ENCODE peak calls at places on chromosomes 6 and 20, in four cellular contexts. K is CD4-positive, CD25-positive, alpha-beta regulatory T cell; T is GM23248; S is CD8-positive, alpha-beta T cell. M is an unnamed sample.

GRCh38 chr20:10385850-10386544 is 48.0 kb downstream of the MKKS start:
- DNase-seq in K (no peak), T (no peak), S (no peak), M (no peak)

GRCh38 chr20:15107952-15108351 is 770.5 kb upstream of the FLRT3 start:
- DNase-seq in K (no peak), T (no peak), S (no peak), M (no peak)

GRCh38 chr20:23331951-23332350 is 18.6 kb upstream of the NXT1 start:
- DNase-seq in K (no peak), T (no peak), S (no peak), M (no peak)

GRCh38 chr6:168217880-168218537 is 101.6 kb downstream of the DACT2 start:
- DNase-seq in K (no peak), T (no peak), S (no peak), M (no peak)

GRCh38 chr20:22289442-22289841 is 294.9 kb downstream of the FOXA2 start:
- DNase-seq in K (no peak), T (no peak), S (no peak), M (no peak)

GRCh38 chr6:84645563-84646266 is 118.7 kb downstream of the TBX18 start:
- DNase-seq in K (no peak), T (peak), S (no peak), M (no peak)

GRCh38 chr20:57422254-57422653 is 31.1 kb downstream of the RBM38 start:
- DNase-seq in K (no peak), T (no peak), S (no peak), M (no peak)

GRCh38 chr6:138485586-138486248 is 13.6 kb downstream of the NHSL1 start:
- DNase-seq in K (no peak), T (no peak), S (no peak), M (no peak)

GRCh38 chr6:41199427-41200246 is 1.3 kb downstream of the TREML2 start:
- DNase-seq in K (peak), T (no peak), S (peak), M (no peak)

DNA sequence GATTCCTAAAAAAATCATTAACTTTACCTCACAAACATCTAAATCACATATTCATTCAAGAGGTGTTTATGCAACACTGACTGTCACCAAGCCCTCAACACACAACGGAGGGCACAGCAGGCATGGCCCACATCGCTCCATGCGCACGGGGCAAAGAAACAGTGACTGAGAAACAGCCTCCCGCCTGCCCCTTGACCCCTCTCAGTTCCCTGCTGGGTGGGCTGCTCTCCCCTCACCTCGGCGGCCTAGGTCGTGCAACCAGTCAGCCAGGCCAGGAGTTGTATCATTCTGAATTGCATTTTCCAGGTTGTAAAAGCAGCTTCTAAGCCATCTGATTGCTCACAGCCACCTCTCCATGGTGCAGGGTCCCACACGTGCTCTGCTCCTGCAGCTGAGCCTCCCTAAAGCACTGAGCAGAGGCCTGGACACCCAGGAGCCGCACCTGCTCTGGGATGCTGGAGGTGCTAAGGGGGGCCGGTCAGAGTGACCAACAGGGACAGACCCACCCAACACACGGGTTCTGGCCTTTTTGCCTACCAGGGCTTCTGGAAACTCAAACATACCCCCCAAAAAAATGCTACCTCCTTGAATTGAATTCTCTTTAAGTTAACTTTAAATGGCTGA is 37.9 kb downstream of the TAF4 start:
- DNase-seq in K (no peak), T (no peak), S (no peak), M (no peak)
- H3K27ac ChIP-seq in K (no peak), T (no peak), S (no peak), M (no peak)

GRCh38 chr6:30818426-30818841 is 65.9 kb upstream of the DDR1 start:
- DNase-seq in K (no peak), T (peak), S (no peak), M (no peak)

GRCh38 chr6:30813623-30814136 is 69.3 kb upstream of the IER3 start:
- DNase-seq in K (no peak), T (no peak), S (no peak), M (no peak)

GRCh38 chr6:30810813-30811329 is 66.5 kb upstream of the IER3 start:
- DNase-seq in K (no peak), T (no peak), S (no peak), M (no peak)

GRCh38 chr6:30816791-30817739 is 67.3 kb upstream of the DDR1 start:
- DNase-seq in K (no peak), T (no peak), S (no peak), M (no peak)

GRCh38 chr6:30814137-30815084 is 69.9 kb upstream of the DDR1 start:
- DNase-seq in K (peak), T (peak), S (no peak), M (no peak)
- H3K27ac ChIP-seq in K (peak), T (peak), S (no peak), M (peak)

GRCh38 chr6:23526519-23526918 is 599.5 kb upstream of the NRSN1 start:
- DNase-seq in K (no peak), T (no peak), S (no peak), M (no peak)
- H3K27ac ChIP-seq in K (no peak), T (no peak), S (no peak), M (no peak)

GRCh38 chr20:62914970-62915457 is 11.3 kb downstream of the DIDO1 start:
- DNase-seq in K (no peak), T (peak), S (no peak), M (peak)
- H3K27ac ChIP-seq in K (no peak), T (peak), S (peak), M (no peak)

GRCh38 chr6:144364727-144365126 is 79.6 kb downstream of the UTRN start:
- DNase-seq in K (no peak), T (no peak), S (no peak), M (no peak)

GRCh38 chr6:144360401-144360800 is 75.3 kb downstream of the UTRN start:
- DNase-seq in K (no peak), T (no peak), S (no peak), M (no peak)

GRCh38 chr6:144361027-144361426 is 75.9 kb downstream of the UTRN start:
- DNase-seq in K (no peak), T (peak), S (no peak), M (no peak)

GRCh38 chr6:144364208-144364718 is 79.1 kb downstream of the UTRN start:
- DNase-seq in K (no peak), T (no peak), S (no peak), M (no peak)

GRCh38 chr6:144362042-144363018 is 77.2 kb downstream of the UTRN start:
- DNase-seq in K (no peak), T (peak), S (no peak), M (no peak)
- H3K27ac ChIP-seq in K (no peak), T (peak), S (no peak), M (no peak)

M was measured in CD8-positive, alpha-beta memory T cell.